ENCODE peak calls at places on chromosomes 6 and 20, in nine cellular contexts. One of them, this sample, is unnamed.

GRCh38 chr20:16423311-16424212 is 149.7 kb downstream of the KIF16B start:
- DNase-seq in GM10248: no peak
- DNase-seq in AML-193: no peak
- DNase-seq in activated effector memory CD4-positive, alpha-beta T cell treated with anti-CD3 and anti-CD28 coated beads, Interleukin-2, amount 50 U/mL, for 16 hours: no peak
- DNase-seq in stimulated activated CD4-positive, alpha-beta T cell treated with anti-CD3 and anti-CD28 coated beads, Interleukin-4, amount 100 ng/mL, for 1 hour: no peak
- DNase-seq in uterus: no peak
- DNase-seq in NCI-H1092 treated with DMSO at 0.1 percent for 48 hours: no peak
- DNase-seq in HS-5: no peak
- DNase-seq in Calu3: no peak
- DNase-seq in this sample: no peak

GRCh38 chr6:148027201-148027600 is 315.4 kb upstream of the SASH1 start:
- DNase-seq in GM10248: no peak
- DNase-seq in AML-193: no peak
- DNase-seq in activated effector memory CD4-positive, alpha-beta T cell treated with anti-CD3 and anti-CD28 coated beads, Interleukin-2, amount 50 U/mL, for 16 hours: no peak
- DNase-seq in stimulated activated CD4-positive, alpha-beta T cell treated with anti-CD3 and anti-CD28 coated beads, Interleukin-4, amount 100 ng/mL, for 1 hour: no peak
- DNase-seq in uterus: no peak
- DNase-seq in NCI-H1092 treated with DMSO at 0.1 percent for 48 hours: no peak
- DNase-seq in HS-5: no peak
- DNase-seq in Calu3: no peak
- DNase-seq in this sample: no peak

GRCh38 chr20:44187054-44187762 is at the start of gene JPH2:
- DNase-seq in GM10248: no peak
- DNase-seq in AML-193: no peak
- DNase-seq in activated effector memory CD4-positive, alpha-beta T cell treated with anti-CD3 and anti-CD28 coated beads, Interleukin-2, amount 50 U/mL, for 16 hours: no peak
- DNase-seq in stimulated activated CD4-positive, alpha-beta T cell treated with anti-CD3 and anti-CD28 coated beads, Interleukin-4, amount 100 ng/mL, for 1 hour: no peak
- DNase-seq in uterus: peak
- DNase-seq in NCI-H1092 treated with DMSO at 0.1 percent for 48 hours: no peak
- DNase-seq in HS-5: peak
- DNase-seq in Calu3: peak
- DNase-seq in this sample: no peak

GRCh38 chr20:35828434-35828833 is 56.6 kb downstream of the PHF20 start:
- DNase-seq in GM10248: no peak
- DNase-seq in AML-193: no peak
- DNase-seq in activated effector memory CD4-positive, alpha-beta T cell treated with anti-CD3 and anti-CD28 coated beads, Interleukin-2, amount 50 U/mL, for 16 hours: no peak
- DNase-seq in stimulated activated CD4-positive, alpha-beta T cell treated with anti-CD3 and anti-CD28 coated beads, Interleukin-4, amount 100 ng/mL, for 1 hour: no peak
- DNase-seq in uterus: no peak
- DNase-seq in NCI-H1092 treated with DMSO at 0.1 percent for 48 hours: no peak
- DNase-seq in HS-5: no peak
- DNase-seq in Calu3: no peak
- DNase-seq in this sample: no peak

GRCh38 chr6:75376347-75377024 is 91.9 kb upstream of the TMEM30A start:
- DNase-seq in GM10248: no peak
- DNase-seq in AML-193: no peak
- DNase-seq in activated effector memory CD4-positive, alpha-beta T cell treated with anti-CD3 and anti-CD28 coated beads, Interleukin-2, amount 50 U/mL, for 16 hours: no peak
- DNase-seq in stimulated activated CD4-positive, alpha-beta T cell treated with anti-CD3 and anti-CD28 coated beads, Interleukin-4, amount 100 ng/mL, for 1 hour: no peak
- DNase-seq in uterus: no peak
- DNase-seq in NCI-H1092 treated with DMSO at 0.1 percent for 48 hours: no peak
- DNase-seq in HS-5: peak
- DNase-seq in Calu3: no peak
- DNase-seq in this sample: no peak

GRCh38 chr20:46831633-46832011 is 63.0 kb upstream of the EYA2 start:
- DNase-seq in GM10248: no peak
- DNase-seq in AML-193: no peak
- DNase-seq in activated effector memory CD4-positive, alpha-beta T cell treated with anti-CD3 and anti-CD28 coated beads, Interleukin-2, amount 50 U/mL, for 16 hours: no peak
- DNase-seq in stimulated activated CD4-positive, alpha-beta T cell treated with anti-CD3 and anti-CD28 coated beads, Interleukin-4, amount 100 ng/mL, for 1 hour: no peak
- DNase-seq in uterus: no peak
- DNase-seq in NCI-H1092 treated with DMSO at 0.1 percent for 48 hours: no peak
- DNase-seq in HS-5: no peak
- DNase-seq in Calu3: no peak
- DNase-seq in this sample: no peak

GRCh38 chr6:168490757-168491156 is 49.8 kb downstream of the SMOC2 start:
- DNase-seq in GM10248: no peak
- DNase-seq in AML-193: no peak
- DNase-seq in activated effector memory CD4-positive, alpha-beta T cell treated with anti-CD3 and anti-CD28 coated beads, Interleukin-2, amount 50 U/mL, for 16 hours: no peak
- DNase-seq in stimulated activated CD4-positive, alpha-beta T cell treated with anti-CD3 and anti-CD28 coated beads, Interleukin-4, amount 100 ng/mL, for 1 hour: no peak
- DNase-seq in uterus: no peak
- DNase-seq in NCI-H1092 treated with DMSO at 0.1 percent for 48 hours: no peak
- DNase-seq in HS-5: no peak
- DNase-seq in Calu3: no peak
- DNase-seq in this sample: no peak

GRCh38 chr6:166565084-166565651 is 21.3 kb downstream of the RAMACL start:
- DNase-seq in GM10248: no peak
- DNase-seq in AML-193: no peak
- DNase-seq in activated effector memory CD4-positive, alpha-beta T cell treated with anti-CD3 and anti-CD28 coated beads, Interleukin-2, amount 50 U/mL, for 16 hours: peak
- DNase-seq in stimulated activated CD4-positive, alpha-beta T cell treated with anti-CD3 and anti-CD28 coated beads, Interleukin-4, amount 100 ng/mL, for 1 hour: no peak
- DNase-seq in uterus: no peak
- DNase-seq in NCI-H1092 treated with DMSO at 0.1 percent for 48 hours: no peak
- DNase-seq in HS-5: no peak
- DNase-seq in Calu3: no peak
- DNase-seq in this sample: no peak

GRCh38 chr6:106466211-106466610 is 105.7 kb downstream of the CRYBG1 start:
- DNase-seq in GM10248: no peak
- DNase-seq in AML-193: no peak
- DNase-seq in activated effector memory CD4-positive, alpha-beta T cell treated with anti-CD3 and anti-CD28 coated beads, Interleukin-2, amount 50 U/mL, for 16 hours: no peak
- DNase-seq in stimulated activated CD4-positive, alpha-beta T cell treated with anti-CD3 and anti-CD28 coated beads, Interleukin-4, amount 100 ng/mL, for 1 hour: no peak
- DNase-seq in uterus: no peak
- DNase-seq in NCI-H1092 treated with DMSO at 0.1 percent for 48 hours: no peak
- DNase-seq in HS-5: no peak
- DNase-seq in Calu3: no peak
- DNase-seq in this sample: no peak

GRCh38 chr20:41854765-41855164 is 236.6 kb upstream of the CHD6 start:
- DNase-seq in GM10248: no peak
- DNase-seq in AML-193: no peak
- DNase-seq in activated effector memory CD4-positive, alpha-beta T cell treated with anti-CD3 and anti-CD28 coated beads, Interleukin-2, amount 50 U/mL, for 16 hours: no peak
- DNase-seq in stimulated activated CD4-positive, alpha-beta T cell treated with anti-CD3 and anti-CD28 coated beads, Interleukin-4, amount 100 ng/mL, for 1 hour: no peak
- DNase-seq in uterus: no peak
- DNase-seq in NCI-H1092 treated with DMSO at 0.1 percent for 48 hours: no peak
- DNase-seq in HS-5: no peak
- DNase-seq in Calu3: no peak
- DNase-seq in this sample: peak

GRCh38 chr6:34926655-34927054 is 37.6 kb downstream of the ANKS1A start:
- DNase-seq in GM10248: no peak
- DNase-seq in AML-193: no peak
- DNase-seq in activated effector memory CD4-positive, alpha-beta T cell treated with anti-CD3 and anti-CD28 coated beads, Interleukin-2, amount 50 U/mL, for 16 hours: no peak
- DNase-seq in stimulated activated CD4-positive, alpha-beta T cell treated with anti-CD3 and anti-CD28 coated beads, Interleukin-4, amount 100 ng/mL, for 1 hour: no peak
- DNase-seq in uterus: no peak
- DNase-seq in NCI-H1092 treated with DMSO at 0.1 percent for 48 hours: no peak
- DNase-seq in HS-5: peak
- DNase-seq in Calu3: peak
- DNase-seq in this sample: no peak

GRCh38 chr6:87473419-87473903 is 687 bp downstream of the SLC35A1 start:
- DNase-seq in GM10248: no peak
- DNase-seq in AML-193: peak
- DNase-seq in activated effector memory CD4-positive, alpha-beta T cell treated with anti-CD3 and anti-CD28 coated beads, Interleukin-2, amount 50 U/mL, for 16 hours: no peak
- DNase-seq in stimulated activated CD4-positive, alpha-beta T cell treated with anti-CD3 and anti-CD28 coated beads, Interleukin-4, amount 100 ng/mL, for 1 hour: peak
- DNase-seq in uterus: no peak
- DNase-seq in NCI-H1092 treated with DMSO at 0.1 percent for 48 hours: no peak
- DNase-seq in HS-5: peak
- DNase-seq in Calu3: peak
- DNase-seq in this sample: peak

GRCh38 chr6:1552296-1552761 is 57.4 kb upstream of the FOXC1 start:
- DNase-seq in GM10248: no peak
- DNase-seq in AML-193: peak
- DNase-seq in activated effector memory CD4-positive, alpha-beta T cell treated with anti-CD3 and anti-CD28 coated beads, Interleukin-2, amount 50 U/mL, for 16 hours: no peak
- DNase-seq in stimulated activated CD4-positive, alpha-beta T cell treated with anti-CD3 and anti-CD28 coated beads, Interleukin-4, amount 100 ng/mL, for 1 hour: no peak
- DNase-seq in uterus: no peak
- DNase-seq in NCI-H1092 treated with DMSO at 0.1 percent for 48 hours: no peak
- DNase-seq in HS-5: no peak
- DNase-seq in Calu3: peak
- DNase-seq in this sample: no peak

GRCh38 chr6:88004707-88005106 is 42.9 kb upstream of the SPACA1 start:
- DNase-seq in GM10248: no peak
- DNase-seq in AML-193: peak
- DNase-seq in activated effector memory CD4-positive, alpha-beta T cell treated with anti-CD3 and anti-CD28 coated beads, Interleukin-2, amount 50 U/mL, for 16 hours: no peak
- DNase-seq in stimulated activated CD4-positive, alpha-beta T cell treated with anti-CD3 and anti-CD28 coated beads, Interleukin-4, amount 100 ng/mL, for 1 hour: no peak
- DNase-seq in uterus: no peak
- DNase-seq in NCI-H1092 treated with DMSO at 0.1 percent for 48 hours: no peak
- DNase-seq in HS-5: no peak
- DNase-seq in Calu3: peak
- DNase-seq in this sample: peak

GRCh38 chr6:124823240-124824105 is 138.8 kb upstream of the RNF217 start:
- DNase-seq in GM10248: no peak
- DNase-seq in AML-193: no peak
- DNase-seq in activated effector memory CD4-positive, alpha-beta T cell treated with anti-CD3 and anti-CD28 coated beads, Interleukin-2, amount 50 U/mL, for 16 hours: no peak
- DNase-seq in stimulated activated CD4-positive, alpha-beta T cell treated with anti-CD3 and anti-CD28 coated beads, Interleukin-4, amount 100 ng/mL, for 1 hour: no peak
- DNase-seq in uterus: no peak
- DNase-seq in NCI-H1092 treated with DMSO at 0.1 percent for 48 hours: peak
- DNase-seq in HS-5: no peak
- DNase-seq in Calu3: no peak
- DNase-seq in this sample: no peak

GRCh38 chr20:54054516-54054915 is 15.9 kb downstream of the BCAS1 start:
- DNase-seq in GM10248: no peak
- DNase-seq in AML-193: no peak
- DNase-seq in activated effector memory CD4-positive, alpha-beta T cell treated with anti-CD3 and anti-CD28 coated beads, Interleukin-2, amount 50 U/mL, for 16 hours: no peak
- DNase-seq in stimulated activated CD4-positive, alpha-beta T cell treated with anti-CD3 and anti-CD28 coated beads, Interleukin-4, amount 100 ng/mL, for 1 hour: no peak
- DNase-seq in uterus: no peak
- DNase-seq in NCI-H1092 treated with DMSO at 0.1 percent for 48 hours: no peak
- DNase-seq in HS-5: no peak
- DNase-seq in Calu3: no peak
- DNase-seq in this sample: no peak

GRCh38 chr6:34082348-34082747 is 63.5 kb downstream of the GRM4 start:
- DNase-seq in GM10248: no peak
- DNase-seq in AML-193: no peak
- DNase-seq in activated effector memory CD4-positive, alpha-beta T cell treated with anti-CD3 and anti-CD28 coated beads, Interleukin-2, amount 50 U/mL, for 16 hours: no peak
- DNase-seq in stimulated activated CD4-positive, alpha-beta T cell treated with anti-CD3 and anti-CD28 coated beads, Interleukin-4, amount 100 ng/mL, for 1 hour: no peak
- DNase-seq in uterus: no peak
- DNase-seq in NCI-H1092 treated with DMSO at 0.1 percent for 48 hours: no peak
- DNase-seq in HS-5: no peak
- DNase-seq in Calu3: no peak
- DNase-seq in this sample: no peak

GRCh38 chr6:129597023-129597713 is 112.8 kb downstream of the ARHGAP18 start:
- DNase-seq in GM10248: peak
- DNase-seq in AML-193: no peak
- DNase-seq in activated effector memory CD4-positive, alpha-beta T cell treated with anti-CD3 and anti-CD28 coated beads, Interleukin-2, amount 50 U/mL, for 16 hours: no peak
- DNase-seq in stimulated activated CD4-positive, alpha-beta T cell treated with anti-CD3 and anti-CD28 coated beads, Interleukin-4, amount 100 ng/mL, for 1 hour: no peak
- DNase-seq in uterus: no peak
- DNase-seq in NCI-H1092 treated with DMSO at 0.1 percent for 48 hours: no peak
- DNase-seq in HS-5: no peak
- DNase-seq in Calu3: no peak
- DNase-seq in this sample: no peak

GRCh38 chr6:79257381-79258205 is 23.1 kb upstream of the HMGN3 start:
- DNase-seq in GM10248: no peak
- DNase-seq in AML-193: no peak
- DNase-seq in activated effector memory CD4-positive, alpha-beta T cell treated with anti-CD3 and anti-CD28 coated beads, Interleukin-2, amount 50 U/mL, for 16 hours: no peak
- DNase-seq in stimulated activated CD4-positive, alpha-beta T cell treated with anti-CD3 and anti-CD28 coated beads, Interleukin-4, amount 100 ng/mL, for 1 hour: no peak
- DNase-seq in uterus: no peak
- DNase-seq in NCI-H1092 treated with DMSO at 0.1 percent for 48 hours: no peak
- DNase-seq in HS-5: peak
- DNase-seq in Calu3: no peak
- DNase-seq in this sample: no peak

GRCh38 chr6:110523461-110524021 is 47.1 kb upstream of the SLC22A16 start:
- DNase-seq in GM10248: no peak
- DNase-seq in AML-193: no peak
- DNase-seq in activated effector memory CD4-positive, alpha-beta T cell treated with anti-CD3 and anti-CD28 coated beads, Interleukin-2, amount 50 U/mL, for 16 hours: no peak
- DNase-seq in stimulated activated CD4-positive, alpha-beta T cell treated with anti-CD3 and anti-CD28 coated beads, Interleukin-4, amount 100 ng/mL, for 1 hour: no peak
- DNase-seq in uterus: no peak
- DNase-seq in NCI-H1092 treated with DMSO at 0.1 percent for 48 hours: no peak
- DNase-seq in HS-5: no peak
- DNase-seq in Calu3: no peak
- DNase-seq in this sample: no peak

GRCh38 chr6:109793793-109794192 is 102.7 kb downstream of the FIG4 start:
- DNase-seq in GM10248: no peak
- DNase-seq in AML-193: no peak
- DNase-seq in activated effector memory CD4-positive, alpha-beta T cell treated with anti-CD3 and anti-CD28 coated beads, Interleukin-2, amount 50 U/mL, for 16 hours: no peak
- DNase-seq in stimulated activated CD4-positive, alpha-beta T cell treated with anti-CD3 and anti-CD28 coated beads, Interleukin-4, amount 100 ng/mL, for 1 hour: no peak
- DNase-seq in uterus: peak
- DNase-seq in NCI-H1092 treated with DMSO at 0.1 percent for 48 hours: peak
- DNase-seq in HS-5: peak
- DNase-seq in Calu3: peak
- DNase-seq in this sample: peak

GRCh38 chr6:161135695-161136591 is 137.9 kb downstream of the AGPAT4 start:
- DNase-seq in GM10248: no peak
- DNase-seq in AML-193: no peak
- DNase-seq in activated effector memory CD4-positive, alpha-beta T cell treated with anti-CD3 and anti-CD28 coated beads, Interleukin-2, amount 50 U/mL, for 16 hours: no peak
- DNase-seq in stimulated activated CD4-positive, alpha-beta T cell treated with anti-CD3 and anti-CD28 coated beads, Interleukin-4, amount 100 ng/mL, for 1 hour: no peak
- DNase-seq in uterus: no peak
- DNase-seq in NCI-H1092 treated with DMSO at 0.1 percent for 48 hours: no peak
- DNase-seq in HS-5: no peak
- DNase-seq in Calu3: no peak
- DNase-seq in this sample: no peak

GRCh38 chr20:20036756-20037155 is 15.5 kb downstream of the CRNKL1 start:
- DNase-seq in GM10248: no peak
- DNase-seq in AML-193: no peak
- DNase-seq in activated effector memory CD4-positive, alpha-beta T cell treated with anti-CD3 and anti-CD28 coated beads, Interleukin-2, amount 50 U/mL, for 16 hours: no peak
- DNase-seq in stimulated activated CD4-positive, alpha-beta T cell treated with anti-CD3 and anti-CD28 coated beads, Interleukin-4, amount 100 ng/mL, for 1 hour: no peak
- DNase-seq in uterus: no peak
- DNase-seq in NCI-H1092 treated with DMSO at 0.1 percent for 48 hours: no peak
- DNase-seq in HS-5: no peak
- DNase-seq in Calu3: no peak
- DNase-seq in this sample: no peak

GRCh38 chr20:10708342-10709185 is 34.8 kb upstream of the JAG1 start:
- DNase-seq in GM10248: no peak
- DNase-seq in AML-193: no peak
- DNase-seq in activated effector memory CD4-positive, alpha-beta T cell treated with anti-CD3 and anti-CD28 coated beads, Interleukin-2, amount 50 U/mL, for 16 hours: no peak
- DNase-seq in stimulated activated CD4-positive, alpha-beta T cell treated with anti-CD3 and anti-CD28 coated beads, Interleukin-4, amount 100 ng/mL, for 1 hour: no peak
- DNase-seq in uterus: no peak
- DNase-seq in NCI-H1092 treated with DMSO at 0.1 percent for 48 hours: no peak
- DNase-seq in HS-5: peak
- DNase-seq in Calu3: no peak
- DNase-seq in this sample: no peak

GRCh38 chr6:100084301-100085161 is 90.5 kb upstream of the MCHR2 start:
- DNase-seq in GM10248: no peak
- DNase-seq in AML-193: no peak
- DNase-seq in activated effector memory CD4-positive, alpha-beta T cell treated with anti-CD3 and anti-CD28 coated beads, Interleukin-2, amount 50 U/mL, for 16 hours: no peak
- DNase-seq in stimulated activated CD4-positive, alpha-beta T cell treated with anti-CD3 and anti-CD28 coated beads, Interleukin-4, amount 100 ng/mL, for 1 hour: no peak
- DNase-seq in uterus: no peak
- DNase-seq in NCI-H1092 treated with DMSO at 0.1 percent for 48 hours: no peak
- DNase-seq in HS-5: no peak
- DNase-seq in Calu3: no peak
- DNase-seq in this sample: no peak